ENCODE peak calls at places on chromosomes 16 and 17, in seven cellular contexts. One of them, this sample, is unnamed.

GRCh38 chr16:50035468-50035992 is 10.5 kb downstream of the CNEP1R1 start:
- DNase-seq in mucosa of gallbladder: peak
- DNase-seq in cardiac muscle cell: no peak
- DNase-seq in CD8-positive, alpha-beta T cell: no peak
- DNase-seq in ELF-1: no peak
- DNase-seq in ovary: no peak
- DNase-seq in CD8-positive, alpha-beta memory T cell: no peak
- DNase-seq in this sample: no peak

GRCh38 chr16:1708768-1709180 is 2.8 kb downstream of the MAPK8IP3 start:
- DNase-seq in cardiac muscle cell: peak
- DNase-seq in ELF-1: no peak
- DNase-seq in CD8-positive, alpha-beta T cell: no peak
- DNase-seq in CD8-positive, alpha-beta memory T cell: no peak
- DNase-seq in ovary: no peak
- DNase-seq in mucosa of gallbladder: no peak
- DNase-seq in this sample: no peak

GRCh38 chr17:52143536-52143935 is 15.0 kb downstream of the CA10 start:
- DNase-seq in mucosa of gallbladder: no peak
- DNase-seq in CD8-positive, alpha-beta memory T cell: no peak
- DNase-seq in ovary: no peak
- DNase-seq in ELF-1: no peak
- DNase-seq in CD8-positive, alpha-beta T cell: no peak
- DNase-seq in cardiac muscle cell: no peak
- DNase-seq in this sample: no peak

GRCh38 chr17:55067697-55068439 is 99.3 kb downstream of the STXBP4 start:
- DNase-seq in CD8-positive, alpha-beta memory T cell: no peak
- DNase-seq in CD8-positive, alpha-beta T cell: no peak
- DNase-seq in ovary: no peak
- DNase-seq in cardiac muscle cell: no peak
- DNase-seq in ELF-1: no peak
- DNase-seq in mucosa of gallbladder: no peak
- DNase-seq in this sample: no peak

GRCh38 chr17:37031493-37032083 is 82.8 kb downstream of the AATF start:
- DNase-seq in ELF-1: no peak
- DNase-seq in CD8-positive, alpha-beta T cell: no peak
- DNase-seq in cardiac muscle cell: no peak
- DNase-seq in ovary: no peak
- DNase-seq in mucosa of gallbladder: no peak
- DNase-seq in CD8-positive, alpha-beta memory T cell: no peak
- DNase-seq in this sample: no peak

GRCh38 chr17:41695954-41696720 is 7.5 kb downstream of the EIF1 start:
- DNase-seq in CD8-positive, alpha-beta memory T cell: peak
- DNase-seq in cardiac muscle cell: peak
- DNase-seq in ELF-1: no peak
- DNase-seq in ovary: peak
- DNase-seq in CD8-positive, alpha-beta T cell: peak
- DNase-seq in mucosa of gallbladder: peak
- DNase-seq in this sample: no peak

GRCh38 chr16:48232459-48233040 is 11.6 kb upstream of the LONP2 start:
- DNase-seq in ovary: no peak
- DNase-seq in CD8-positive, alpha-beta memory T cell: no peak
- DNase-seq in cardiac muscle cell: no peak
- DNase-seq in ELF-1: no peak
- DNase-seq in CD8-positive, alpha-beta T cell: no peak
- DNase-seq in mucosa of gallbladder: no peak
- DNase-seq in this sample: no peak

GRCh38 chr17:30068465-30068864 is 48.2 kb upstream of the NSRP1 start:
- DNase-seq in CD8-positive, alpha-beta T cell: no peak
- DNase-seq in ELF-1: no peak
- DNase-seq in CD8-positive, alpha-beta memory T cell: no peak
- DNase-seq in ovary: no peak
- DNase-seq in mucosa of gallbladder: no peak
- DNase-seq in cardiac muscle cell: no peak
- DNase-seq in this sample: no peak

GRCh38 chr17:64245218-64246145 is 17.6 kb downstream of the TEX2 start:
- DNase-seq in CD8-positive, alpha-beta memory T cell: no peak
- DNase-seq in mucosa of gallbladder: no peak
- DNase-seq in CD8-positive, alpha-beta T cell: no peak
- DNase-seq in ELF-1: no peak
- DNase-seq in ovary: no peak
- DNase-seq in cardiac muscle cell: no peak
- DNase-seq in this sample: no peak

GRCh38 chr16:57029161-57030160 is 40.1 kb downstream of the NLRC5 start:
- DNase-seq in cardiac muscle cell: no peak
- DNase-seq in ELF-1: peak
- DNase-seq in CD8-positive, alpha-beta T cell: no peak
- DNase-seq in ovary: no peak
- DNase-seq in CD8-positive, alpha-beta memory T cell: peak
- DNase-seq in mucosa of gallbladder: no peak
- DNase-seq in this sample: no peak

GRCh38 chr17:59617141-59617757 is 2.4 kb upstream of the CLTC start:
- DNase-seq in mucosa of gallbladder: no peak
- DNase-seq in ELF-1: no peak
- DNase-seq in cardiac muscle cell: no peak
- DNase-seq in CD8-positive, alpha-beta T cell: no peak
- DNase-seq in ovary: no peak
- DNase-seq in CD8-positive, alpha-beta memory T cell: no peak
- DNase-seq in this sample: no peak

GRCh38 chr17:27578718-27579085 is 52.3 kb upstream of the LGALS9 start:
- DNase-seq in ELF-1: no peak
- DNase-seq in mucosa of gallbladder: no peak
- DNase-seq in CD8-positive, alpha-beta T cell: no peak
- DNase-seq in CD8-positive, alpha-beta memory T cell: no peak
- DNase-seq in cardiac muscle cell: no peak
- DNase-seq in ovary: no peak
- DNase-seq in this sample: no peak

GRCh38 chr16:57997176-57997527 is 3.3 kb downstream of the ZNF319 start:
- DNase-seq in CD8-positive, alpha-beta memory T cell: no peak
- DNase-seq in CD8-positive, alpha-beta T cell: no peak
- DNase-seq in ovary: no peak
- DNase-seq in ELF-1: no peak
- DNase-seq in cardiac muscle cell: no peak
- DNase-seq in mucosa of gallbladder: no peak
- DNase-seq in this sample: no peak

GRCh38 chr17:75250009-75250471 is 11.4 kb downstream of the GGA3 start:
- DNase-seq in cardiac muscle cell: no peak
- DNase-seq in mucosa of gallbladder: no peak
- DNase-seq in CD8-positive, alpha-beta memory T cell: peak
- DNase-seq in ovary: no peak
- DNase-seq in CD8-positive, alpha-beta T cell: peak
- DNase-seq in ELF-1: peak
- DNase-seq in this sample: peak

GRCh38 chr17:19671433-19671832 is 22.9 kb downstream of the ALDH3A2 start:
- DNase-seq in CD8-positive, alpha-beta T cell: no peak
- DNase-seq in ELF-1: no peak
- DNase-seq in mucosa of gallbladder: no peak
- DNase-seq in ovary: no peak
- DNase-seq in cardiac muscle cell: no peak
- DNase-seq in CD8-positive, alpha-beta memory T cell: no peak
- DNase-seq in this sample: no peak

GRCh38 chr17:61574542-61575351 is 16.3 kb downstream of the NACA2 start:
- DNase-seq in CD8-positive, alpha-beta T cell: no peak
- DNase-seq in ovary: no peak
- DNase-seq in mucosa of gallbladder: peak
- DNase-seq in cardiac muscle cell: peak
- DNase-seq in ELF-1: peak
- DNase-seq in CD8-positive, alpha-beta memory T cell: no peak
- DNase-seq in this sample: no peak

GRCh38 chr16:31093132-31093703 is 1.4 kb downstream of the VKORC1 start:
- DNase-seq in ELF-1: peak
- DNase-seq in ovary: no peak
- DNase-seq in mucosa of gallbladder: no peak
- DNase-seq in cardiac muscle cell: peak
- DNase-seq in CD8-positive, alpha-beta T cell: no peak
- DNase-seq in CD8-positive, alpha-beta memory T cell: no peak
- DNase-seq in this sample: no peak

GRCh38 chr17:45367216-45367615 is 50.4 kb upstream of the MAP3K14 start:
- DNase-seq in mucosa of gallbladder: no peak
- DNase-seq in CD8-positive, alpha-beta T cell: no peak
- DNase-seq in ovary: no peak
- DNase-seq in ELF-1: no peak
- DNase-seq in cardiac muscle cell: no peak
- DNase-seq in CD8-positive, alpha-beta memory T cell: no peak
- DNase-seq in this sample: peak

GRCh38 chr17:27499451-27500265 is 43.4 kb downstream of the KSR1 start:
- DNase-seq in ovary: no peak
- DNase-seq in CD8-positive, alpha-beta memory T cell: no peak
- DNase-seq in CD8-positive, alpha-beta T cell: no peak
- DNase-seq in ELF-1: no peak
- DNase-seq in cardiac muscle cell: no peak
- DNase-seq in mucosa of gallbladder: no peak
- DNase-seq in this sample: no peak

GRCh38 chr16:80599466-80599865 is 58.7 kb downstream of the DYNLRB2 start:
- DNase-seq in mucosa of gallbladder: no peak
- DNase-seq in ELF-1: no peak
- DNase-seq in ovary: no peak
- DNase-seq in CD8-positive, alpha-beta T cell: no peak
- DNase-seq in cardiac muscle cell: no peak
- DNase-seq in CD8-positive, alpha-beta memory T cell: no peak
- DNase-seq in this sample: no peak

GRCh38 chr17:17381438-17382059 is 78.4 kb downstream of the NT5M start:
- DNase-seq in mucosa of gallbladder: no peak
- DNase-seq in CD8-positive, alpha-beta T cell: no peak
- DNase-seq in ovary: no peak
- DNase-seq in ELF-1: no peak
- DNase-seq in CD8-positive, alpha-beta memory T cell: no peak
- DNase-seq in cardiac muscle cell: no peak
- DNase-seq in this sample: no peak

GRCh38 chr16:73230651-73231050 is 182.7 kb upstream of the ZFHX3 start:
- DNase-seq in ovary: no peak
- DNase-seq in ELF-1: no peak
- DNase-seq in CD8-positive, alpha-beta T cell: no peak
- DNase-seq in cardiac muscle cell: no peak
- DNase-seq in mucosa of gallbladder: no peak
- DNase-seq in CD8-positive, alpha-beta memory T cell: no peak
- DNase-seq in this sample: no peak

GRCh38 chr16:11994187-11995119 is 17.9 kb downstream of the SNX29 start:
- DNase-seq in ovary: no peak
- DNase-seq in ELF-1: no peak
- DNase-seq in CD8-positive, alpha-beta T cell: no peak
- DNase-seq in cardiac muscle cell: no peak
- DNase-seq in CD8-positive, alpha-beta memory T cell: no peak
- DNase-seq in mucosa of gallbladder: peak
- DNase-seq in this sample: no peak